ENCODE peak calls at places on chromosomes 12 and 14, in nine cellular contexts. S is fibroblast of the aortic adventitia, Z is foreskin keratinocyte, H is transverse colon, M is lower lobe of right lung, G is GM13976, N is pancreas, X is endothelial cell, O is ovary. P is an unnamed sample.

GRCh38 chr12:92802906-92803305 is 100.1 kb downstream of the PLEKHG7 start:
- DNase-seq in X (no peak), N (no peak), G (no peak), O (no peak), H (no peak), Z (no peak), S (no peak), M (no peak), P (no peak)

GRCh38 chr12:44812062-44812461 is 64.1 kb downstream of the NELL2 start:
- DNase-seq in M (no peak), O (no peak), G (no peak), N (no peak), S (no peak), Z (no peak), H (no peak), X (no peak), P (no peak)

GRCh38 chr14:91924871-91925726 is 22.4 kb downstream of the FBLN5 start:
- DNase-seq in N (no peak), H (no peak), O (no peak), M (no peak), Z (peak), S (peak), X (no peak), G (no peak), P (no peak)

GRCh38 chr12:47383942-47384341 is 304.2 kb upstream of the AMIGO2 start:
- DNase-seq in N (no peak), M (no peak), O (no peak), S (peak), G (no peak), Z (no peak), X (no peak), H (no peak), P (no peak)

GRCh38 chr12:22938323-22938722 is 313.4 kb downstream of the ETNK1 start:
- DNase-seq in S (no peak), N (no peak), H (no peak), X (no peak), Z (no peak), O (no peak), M (no peak), G (no peak), P (no peak)

GRCh38 chr14:103224996-103225874 is 102.0 kb downstream of the TNFAIP2 start:
- DNase-seq in H (no peak), G (no peak), O (no peak), Z (no peak), M (no peak), N (no peak), X (no peak), S (no peak), P (no peak)

GRCh38 chr14:87049886-87050820 is 942.8 kb downstream of the GALC start:
- DNase-seq in S (peak), X (peak), H (no peak), O (no peak), G (no peak), N (peak), Z (peak), M (no peak), P (no peak)

GRCh38 chr14:36556811-36557433 is 25.5 kb downstream of the NKX2-8 start:
- DNase-seq in M (no peak), Z (no peak), S (peak), N (peak), H (no peak), G (peak), X (peak), O (no peak), P (peak)

GRCh38 chr12:131151558-131152345 is 198.0 kb downstream of the ADGRD1 start:
- DNase-seq in X (no peak), M (no peak), O (no peak), G (no peak), H (no peak), S (no peak), N (no peak), Z (no peak), P (no peak)

GRCh38 chr14:85142982-85143381 is 387.0 kb upstream of the FLRT2 start:
- DNase-seq in Z (no peak), X (no peak), M (no peak), S (no peak), N (no peak), G (no peak), O (no peak), H (no peak), P (no peak)

GRCh38 chr14:74459289-74459946 is 33.4 kb upstream of the SYNDIG1L start:
- DNase-seq in N (peak), H (no peak), O (no peak), X (peak), M (no peak), S (peak), G (peak), Z (peak), P (peak)

GRCh38 chr14:75933712-75934296 is 48.0 kb downstream of the TGFB3 start:
- DNase-seq in H (no peak), G (no peak), X (no peak), S (no peak), Z (no peak), O (no peak), N (no peak), M (no peak), P (no peak)

GRCh38 chr14:104604461-104605449 is at the start of gene TMEM179:
- DNase-seq in X (peak), N (no peak), H (no peak), Z (no peak), O (peak), G (peak), S (no peak), M (peak), P (peak)

GRCh38 chr12:45425426-45425825 is 209.5 kb downstream of the ANO6 start:
- DNase-seq in G (no peak), O (no peak), H (no peak), S (peak), X (no peak), N (no peak), M (no peak), Z (no peak), P (no peak)

GRCh38 chr14:35336171-35337073 is 44.2 kb downstream of the PSMA6 start:
- DNase-seq in G (no peak), N (peak), Z (peak), O (peak), H (peak), M (peak), S (peak), X (peak), P (no peak)

GRCh38 chr14:99602054-99602787 is 1.8 kb downstream of the CCDC85C start:
- DNase-seq in Z (no peak), G (no peak), O (no peak), S (no peak), X (no peak), N (peak), H (peak), M (peak), P (no peak)

GRCh38 chr14:79018846-79019245 is 848.7 kb downstream of the NRXN3 start:
- DNase-seq in X (no peak), G (no peak), N (no peak), M (no peak), H (no peak), Z (peak), O (no peak), S (peak), P (no peak)

GRCh38 chr14:105419305-105420091 is at the start of gene MTA1:
- DNase-seq in N (no peak), O (no peak), Z (no peak), X (no peak), G (peak), H (peak), M (no peak), S (no peak), P (peak)

GRCh38 chr12:70197362-70197744 is 45.9 kb upstream of the CNOT2 start:
- DNase-seq in X (no peak), S (peak), Z (no peak), H (no peak), O (no peak), M (no peak), G (no peak), N (no peak), P (no peak)

GRCh38 chr12:128052341-128052740 is 214.6 kb upstream of the TMEM132C start:
- DNase-seq in O (no peak), H (no peak), S (peak), G (no peak), N (no peak), X (no peak), M (no peak), Z (no peak), P (no peak)

GRCh38 chr14:30608533-30609006 is 13.5 kb upstream of the SCFD1 start:
- DNase-seq in X (no peak), S (peak), M (no peak), G (no peak), O (no peak), Z (peak), H (peak), N (peak), P (no peak)

GRCh38 chr12:7127916-7128626 is 618 bp downstream of the RBP5 start:
- DNase-seq in N (no peak), S (no peak), O (no peak), H (no peak), Z (no peak), M (no peak), X (no peak), G (no peak), P (no peak)

GRCh38 chr12:49108958-49109404 is 1.7 kb downstream of the LMBR1L start:
- DNase-seq in G (no peak), N (peak), S (peak), Z (no peak), M (peak), O (peak), X (no peak), H (peak), P (no peak)

GRCh38 chr12:131116437-131117117 is 162.9 kb downstream of the ADGRD1 start:
- DNase-seq in O (no peak), H (no peak), Z (no peak), S (peak), G (no peak), M (peak), N (no peak), X (peak), P (no peak)

DNA sequence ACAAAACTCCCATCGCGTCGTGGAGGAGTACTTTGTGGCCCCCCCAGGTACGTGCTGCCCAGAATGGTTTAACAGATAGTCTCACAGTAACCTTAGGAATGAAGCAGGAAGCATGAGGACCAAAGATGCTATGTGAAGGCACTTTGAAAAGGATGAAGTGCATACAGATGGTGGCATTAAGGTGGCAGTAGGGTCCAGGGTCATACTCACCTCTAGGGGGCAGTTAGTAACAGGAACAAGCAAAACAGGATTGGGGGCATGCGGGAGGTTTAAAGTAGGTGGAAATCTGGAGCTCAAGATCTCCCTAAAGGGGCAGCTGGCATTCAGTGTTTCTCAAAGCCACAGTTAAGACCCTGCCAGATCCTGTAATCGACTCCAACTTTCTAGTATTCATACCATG is 10.9 kb downstream of the GATC start:
- DNase-seq in N (no peak), M (no peak), S (no peak), X (peak), H (no peak), G (no peak), Z (no peak), O (no peak), P (no peak)
- TF ChIP-seq CTCF in N (no peak), M (no peak), S (peak), X (peak), H (no peak), G (no peak), Z (peak), O (no peak), P (peak)

GRCh38 chr12:113887906-113888305 is 78.2 kb downstream of the RBM19 start:
- DNase-seq in S (no peak), N (no peak), M (no peak), O (no peak), Z (no peak), H (no peak), G (no peak), X (no peak), P (no peak)

GRCh38 chr12:113891167-113891692 is 74.9 kb downstream of the RBM19 start:
- DNase-seq in O (no peak), G (no peak), Z (no peak), H (no peak), N (no peak), X (no peak), S (no peak), M (no peak), P (no peak)

GRCh38 chr12:113889806-113890581 is 76.1 kb downstream of the RBM19 start:
- DNase-seq in X (no peak), M (no peak), O (no peak), S (no peak), G (no peak), Z (no peak), H (no peak), N (no peak), P (no peak)

GRCh38 chr12:113888435-113888834 is 77.7 kb downstream of the RBM19 start:
- DNase-seq in O (no peak), N (no peak), G (no peak), Z (no peak), S (no peak), M (no peak), H (no peak), X (no peak), P (no peak)

GRCh38 chr12:113889076-113889475 is 77.0 kb downstream of the RBM19 start:
- DNase-seq in M (no peak), S (peak), O (no peak), G (no peak), X (no peak), H (no peak), N (no peak), Z (no peak), P (no peak)
- TF ChIP-seq CTCF in M (no peak), S (no peak), O (no peak), G (no peak), X (no peak), H (no peak), N (no peak), Z (peak), P (no peak)

DNA sequence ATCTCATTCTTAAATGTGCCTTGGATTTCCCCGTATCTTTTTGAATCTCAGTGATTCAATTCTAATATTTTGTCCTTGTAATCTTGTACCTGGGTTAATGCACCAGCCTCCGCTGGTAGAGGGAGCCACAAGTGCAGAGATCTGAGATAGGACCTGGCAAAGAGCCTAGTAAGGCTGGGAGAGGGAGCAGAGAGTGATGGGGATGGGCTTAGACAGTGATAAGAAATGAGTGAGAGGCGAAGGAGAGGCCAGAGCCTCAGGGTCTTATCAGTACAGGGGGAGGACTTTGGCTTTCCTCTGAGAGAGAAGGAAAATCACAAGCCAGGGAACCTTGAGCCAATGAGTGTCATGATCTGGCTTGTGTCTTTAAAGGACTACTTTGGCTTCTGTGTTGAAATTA is 30.5 kb upstream of the LMNTD1 start:
- DNase-seq in X (no peak), O (peak), H (no peak), M (no peak), G (no peak), S (peak), N (peak), Z (no peak), P (no peak)
- TF ChIP-seq CTCF in X (no peak), O (peak), H (no peak), M (no peak), G (no peak), S (peak), N (no peak), Z (peak), P (no peak)

GRCh38 chr14:77406086-77406485 is 17.2 kb downstream of the NOXRED1 start:
- DNase-seq in S (no peak), O (no peak), M (no peak), X (no peak), N (no peak), Z (no peak), H (no peak), G (no peak), P (no peak)

GRCh38 chr14:77406718-77407117 is 16.6 kb downstream of the NOXRED1 start:
- DNase-seq in H (no peak), N (no peak), Z (no peak), S (peak), X (no peak), M (no peak), G (no peak), O (peak), P (no peak)

GRCh38 chr14:77407158-77407557 is 16.2 kb downstream of the NOXRED1 start:
- DNase-seq in O (no peak), M (no peak), N (no peak), S (no peak), X (no peak), G (no peak), Z (no peak), H (no peak), P (no peak)

GRCh38 chr14:77403798-77404197 is 19.5 kb downstream of the NOXRED1 start:
- DNase-seq in Z (no peak), X (no peak), S (no peak), M (no peak), G (no peak), N (no peak), O (no peak), H (no peak), P (no peak)

GRCh38 chr14:77409131-77409533 is 14.2 kb downstream of the NOXRED1 start:
- DNase-seq in G (no peak), Z (no peak), N (no peak), H (peak), X (peak), M (no peak), O (no peak), S (peak), P (no peak)
- TF ChIP-seq CTCF in G (no peak), Z (peak), N (no peak), H (no peak), X (no peak), M (no peak), O (no peak), S (peak), P (peak)

GRCh38 chr12:88393017-88393767 is 187.1 kb downstream of the KITLG start:
- DNase-seq in O (no peak), N (no peak), Z (no peak), H (no peak), M (no peak), S (no peak), X (no peak), G (no peak), P (no peak)
- TF ChIP-seq CTCF in O (no peak), N (no peak), Z (peak), H (peak), M (peak), S (peak), X (peak), G (peak), P (peak)

DNA sequence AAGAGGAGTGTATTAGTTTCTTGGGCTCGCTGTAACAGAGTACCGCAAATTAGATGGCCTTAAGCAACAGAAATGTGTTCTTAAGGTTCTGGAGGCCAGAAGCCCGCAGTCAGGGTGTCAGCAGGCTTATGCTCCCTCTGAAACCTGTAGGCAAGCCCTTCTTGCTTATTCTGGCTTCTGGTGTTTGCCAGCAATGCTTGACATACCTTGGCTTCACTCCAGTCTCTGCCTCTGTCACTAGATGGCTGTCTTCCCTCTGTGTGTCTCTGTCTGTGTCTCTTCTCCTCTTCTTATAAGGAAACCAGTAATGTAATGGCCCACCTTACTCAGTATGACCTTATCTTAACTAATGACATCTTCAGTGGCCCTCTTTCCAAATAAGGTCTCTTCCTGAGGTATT is 85.1 kb downstream of the DERA start:
- DNase-seq in Z (no peak), G (no peak), N (no peak), O (no peak), S (peak), X (no peak), M (no peak), H (peak), P (no peak)
- TF ChIP-seq CTCF in Z (peak), G (no peak), N (no peak), O (no peak), S (no peak), X (no peak), M (no peak), H (no peak), P (no peak)

DNA sequence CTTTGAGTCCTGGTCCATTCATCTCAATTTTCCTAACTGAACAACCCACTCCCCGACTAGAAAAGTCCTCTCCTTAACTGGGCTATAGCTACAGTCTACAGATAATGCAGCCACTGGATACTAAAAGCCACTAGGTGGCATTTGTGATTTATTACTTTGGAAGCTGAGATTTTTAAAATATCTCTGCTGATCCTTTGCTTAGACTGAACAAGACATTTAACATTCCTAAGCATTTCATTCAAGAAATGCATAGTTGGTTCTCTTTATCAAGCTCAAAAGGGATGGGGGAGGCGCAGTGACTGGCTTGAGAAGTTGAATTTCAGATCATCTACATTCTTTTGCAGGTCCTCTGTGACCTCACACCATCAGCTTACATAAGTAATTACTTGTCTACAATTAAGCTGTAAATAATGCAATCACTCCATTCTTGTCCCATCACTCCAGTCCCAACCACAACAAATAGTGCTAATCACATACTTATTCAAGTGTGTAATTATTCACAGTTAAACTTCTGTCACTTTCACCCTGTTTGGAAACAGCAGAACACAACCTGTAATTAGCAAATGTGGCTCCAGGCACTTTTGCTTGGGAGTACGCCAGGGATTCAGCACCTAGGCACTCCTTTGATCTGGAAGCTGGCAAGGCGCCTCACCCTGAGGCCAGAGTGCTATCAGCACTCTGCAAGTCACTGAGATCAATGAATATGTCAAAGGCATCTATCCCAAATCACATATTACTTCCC is 203.5 kb downstream of the NOVA1 start:
- DNase-seq in G (no peak), M (no peak), S (peak), Z (no peak), O (no peak), N (no peak), H (peak), X (no peak), P (no peak)
- TF ChIP-seq CTCF in G (no peak), M (no peak), S (peak), Z (peak), O (no peak), N (no peak), H (no peak), X (no peak), P (no peak)

DNA sequence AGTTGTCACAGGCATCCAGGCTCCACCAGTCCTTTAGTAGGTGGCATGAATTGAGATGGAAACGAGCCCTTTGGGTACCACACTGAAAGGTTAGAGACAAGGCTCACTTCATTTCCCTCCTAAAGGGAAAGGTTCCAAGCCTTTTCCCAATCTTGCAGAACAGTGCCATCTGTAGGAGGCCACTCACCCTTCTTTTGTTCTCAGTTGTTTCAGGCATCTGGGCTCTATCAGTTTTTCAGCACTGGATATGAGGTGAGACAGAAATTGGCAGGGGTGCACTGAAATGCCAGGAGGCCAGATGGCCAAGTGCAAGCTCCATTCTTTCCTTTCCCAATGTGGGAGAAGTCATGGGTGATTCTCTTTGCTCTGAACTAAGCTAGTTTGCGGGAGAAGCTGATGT is 15.2 kb downstream of the FBXO33 start:
- DNase-seq in H (no peak), N (no peak), X (no peak), O (no peak), Z (no peak), M (no peak), S (peak), G (no peak), P (no peak)
- TF ChIP-seq CTCF in H (no peak), N (no peak), X (no peak), O (no peak), Z (peak), M (no peak), S (peak), G (no peak), P (no peak)

GRCh38 chr14:56002876-56003625 is 115.2 kb upstream of the PELI2 start:
- DNase-seq in N (no peak), O (no peak), X (no peak), G (no peak), H (no peak), S (no peak), M (no peak), Z (no peak), P (no peak)
- TF ChIP-seq CTCF in N (no peak), O (no peak), X (no peak), G (no peak), H (no peak), S (no peak), M (no peak), Z (no peak), P (no peak)

P was measured in GM13977.